ENCODE peak calls at places on chromosomes 1 and 21, in five cellular contexts. A is HCT116, E is endodermal cell, G is adrenal gland, F is SK-N-SH. B is an unnamed sample. For H3K27me3, the result is how much of the 10 kb centered on the place peaks cover.

GRCh38 chr1:95118019-95118499 is 904 bp downstream of the TLCD4 start:
- DNase-seq in A (no peak), E (no peak), G (peak), F (no peak), B (no peak)

GRCh38 chr1:229661022-229661877 is 35.2 kb downstream of the URB2 start:
- DNase-seq in A (peak), E (peak), G (peak), F (peak), B (peak)

GRCh38 chr1:24502168-24503002 is at the start of gene RCAN3:
- DNase-seq in A (peak), E (peak), G (peak), F (peak), B (peak)

GRCh38 chr1:156652131-156652991 is 10.4 kb downstream of the BCAN start:
- DNase-seq in A (no peak), E (peak), G (peak), F (no peak), B (peak)

GRCh38 chr1:151511636-151512215 is 539 bp downstream of the CGN start:
- DNase-seq in A (no peak), E (peak), G (peak), F (peak), B (peak)

GRCh38 chr1:209202826-209203439 is 380.6 kb upstream of the CAMK1G start:
- DNase-seq in A (peak), E (peak), G (no peak), F (peak), B (peak)

GRCh38 chr1:202501281-202501680 is 152.8 kb downstream of the PPP1R12B start:
- DNase-seq in A (peak), E (no peak), G (no peak), F (peak), B (peak)

GRCh38 chr1:195345149-195345548 is 1263.1 kb downstream of the KCNT2 start:
- DNase-seq in A (peak), E (peak), G (no peak), F (no peak), B (no peak)

GRCh38 chr1:27589441-27589840 is 14.5 kb downstream of the AHDC1 start:
- DNase-seq in A (no peak), E (no peak), G (no peak), F (peak), B (no peak)

GRCh38 chr21:41350436-41351155 is 11.2 kb upstream of the MX2 start:
- DNase-seq in A (no peak), E (no peak), G (no peak), F (no peak), B (no peak)

GRCh38 chr21:31624961-31625491 is 34.5 kb upstream of the SOD1 start:
- DNase-seq in A (no peak), E (peak), G (no peak), F (no peak), B (no peak)

GRCh38 chr1:17351047-17351446 is 20.9 kb upstream of the PADI6 start:
- DNase-seq in A (no peak), E (no peak), G (no peak), F (no peak), B (no peak)

GRCh38 chr1:244048566-244049141 is 2.4 kb upstream of the ZBTB18 start:
- DNase-seq in A (no peak), E (peak), G (peak), F (no peak), B (no peak)

GRCh38 chr21:15282666-15283065 is 217.9 kb upstream of the NRIP1 start:
- DNase-seq in A (no peak), E (no peak), G (no peak), F (no peak), B (no peak)

GRCh38 chr1:58290685-58291372 is 255.7 kb downstream of the OMA1 start:
- DNase-seq in A (no peak), E (peak), G (peak), F (no peak), B (peak)

GRCh38 chr21:23223882-23224281 is 2225.7 kb downstream of the NCAM2 start:
- DNase-seq in A (no peak), E (no peak), G (no peak), F (no peak), B (peak)

GRCh38 chr1:156284762-156285161 is 637 bp downstream of the TMEM79 start:
- DNase-seq in A (no peak), E (no peak), G (no peak), F (no peak), B (no peak)

GRCh38 chr1:46134660-46135331 is 2.4 kb upstream of the PIK3R3 start:
- DNase-seq in A (no peak), E (no peak), G (peak), F (no peak), B (peak)

GRCh38 chr1:208559597-208559996 is 315.4 kb upstream of the PLXNA2 start:
- DNase-seq in A (no peak), E (no peak), G (no peak), F (no peak), B (no peak)

GRCh38 chr1:179079113-179079761 is 2.6 kb upstream of the TOR3A start:
- DNase-seq in A (peak), E (peak), G (peak), F (peak), B (peak)

GRCh38 chr1:193516755-193517388 is 330.5 kb upstream of the B3GALT2 start:
- DNase-seq in A (no peak), E (no peak), G (no peak), F (no peak), B (no peak)

GRCh38 chr1:220170836-220171526 is 77.0 kb downstream of the IARS2 start:
- DNase-seq in A (no peak), E (no peak), G (no peak), F (no peak), B (no peak)

GRCh38 chr1:53731201-53731600 is 7.8 kb downstream of the GLIS1 start:
- DNase-seq in A (no peak), E (no peak), G (no peak), F (no peak), B (no peak)

GRCh38 chr1:53731779-53732305 is 7.1 kb downstream of the GLIS1 start:
- DNase-seq in A (no peak), E (no peak), G (no peak), F (no peak), B (no peak)

GRCh38 chr1:53732912-53733317 is 6.0 kb downstream of the GLIS1 start:
- DNase-seq in A (no peak), E (no peak), G (no peak), F (no peak), B (no peak)

GRCh38 chr1:53733447-53733931 is 5.5 kb downstream of the GLIS1 start:
- DNase-seq in A (no peak), E (no peak), G (no peak), F (no peak), B (no peak)

DNA sequence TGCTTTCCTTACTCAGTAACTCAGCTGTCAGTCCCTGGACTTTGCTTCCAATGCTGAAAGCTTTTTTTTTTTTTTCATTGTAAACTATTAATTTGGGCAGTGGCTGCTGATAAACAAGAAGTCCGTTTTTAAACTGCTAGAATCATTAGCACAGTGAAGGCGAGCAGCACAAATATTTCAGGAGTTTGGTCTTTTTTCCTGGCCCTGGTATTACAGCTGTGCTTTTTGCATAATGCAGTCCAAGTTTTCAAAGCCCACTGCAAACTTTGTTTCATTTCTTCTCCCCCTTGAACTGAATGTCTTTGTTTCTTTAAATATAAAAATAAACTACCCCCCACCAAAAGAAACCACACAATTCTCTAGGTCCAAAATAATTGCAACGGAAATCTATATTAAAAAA is 6.6 kb downstream of the GLIS1 start:
- DNase-seq in A (no peak), E (no peak), G (no peak), F (no peak), B (no peak)
- H3K27me3 ChIP-seq in A (under half), E (under half), G (under half), F (under half), B (under half)

GRCh38 chr1:201400257-201401230 is 1.4 kb upstream of the LAD1 start:
- DNase-seq in A (no peak), E (no peak), G (no peak), F (no peak), B (no peak)

GRCh38 chr1:201401700-201402099 is 2.6 kb upstream of the LAD1 start:
- DNase-seq in A (no peak), E (no peak), G (no peak), F (no peak), B (no peak)

GRCh38 chr1:201399018-201399351 is at the start of gene LAD1:
- DNase-seq in A (no peak), E (no peak), G (no peak), F (no peak), B (no peak)

GRCh38 chr1:201397675-201398074 is 1.4 kb downstream of the LAD1 start:
- DNase-seq in A (no peak), E (no peak), G (no peak), F (no peak), B (no peak)

DNA sequence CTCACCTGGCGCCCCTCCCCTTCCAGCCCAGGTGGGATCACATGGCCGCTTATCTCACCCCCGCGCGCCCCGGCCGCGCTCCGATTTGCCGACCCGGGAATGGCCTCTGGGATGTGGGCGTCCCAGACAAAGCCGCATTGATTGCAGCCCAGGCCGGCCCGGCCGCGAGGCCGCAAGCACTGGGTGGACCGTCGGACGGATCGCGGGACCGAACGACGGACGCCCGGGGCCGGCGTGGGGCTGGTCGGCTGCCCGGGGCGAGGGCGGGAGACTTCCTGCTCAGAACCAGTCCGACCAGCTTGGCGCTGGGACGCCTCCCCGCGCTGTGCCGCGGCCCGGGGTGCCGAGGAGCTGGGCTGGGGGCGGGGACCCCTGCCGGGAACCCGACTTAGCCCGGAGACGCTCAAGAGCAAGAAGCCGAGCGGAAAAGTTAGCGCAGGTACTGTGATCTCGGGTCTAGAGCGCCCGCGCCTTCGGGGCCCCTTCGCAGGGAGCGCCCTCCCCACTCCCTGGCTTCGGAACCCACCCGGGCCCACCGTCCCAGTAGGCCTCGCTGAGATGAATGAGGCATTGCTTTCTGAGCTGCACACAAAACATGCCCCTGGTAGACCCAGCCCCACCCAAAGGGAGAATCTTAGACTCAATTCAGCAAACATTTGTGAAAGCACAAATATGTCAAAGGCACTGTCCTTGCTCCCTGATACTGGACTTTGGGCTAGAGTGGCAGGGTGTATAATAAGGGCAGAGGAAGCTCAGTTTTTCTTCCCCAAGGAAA is 415 bp upstream of the LAD1 start:
- DNase-seq in A (peak), E (peak), G (no peak), F (no peak), B (no peak)
- H3K4me3 ChIP-seq in A (peak), E (peak), G (no peak), F (no peak), B (no peak)

DNA sequence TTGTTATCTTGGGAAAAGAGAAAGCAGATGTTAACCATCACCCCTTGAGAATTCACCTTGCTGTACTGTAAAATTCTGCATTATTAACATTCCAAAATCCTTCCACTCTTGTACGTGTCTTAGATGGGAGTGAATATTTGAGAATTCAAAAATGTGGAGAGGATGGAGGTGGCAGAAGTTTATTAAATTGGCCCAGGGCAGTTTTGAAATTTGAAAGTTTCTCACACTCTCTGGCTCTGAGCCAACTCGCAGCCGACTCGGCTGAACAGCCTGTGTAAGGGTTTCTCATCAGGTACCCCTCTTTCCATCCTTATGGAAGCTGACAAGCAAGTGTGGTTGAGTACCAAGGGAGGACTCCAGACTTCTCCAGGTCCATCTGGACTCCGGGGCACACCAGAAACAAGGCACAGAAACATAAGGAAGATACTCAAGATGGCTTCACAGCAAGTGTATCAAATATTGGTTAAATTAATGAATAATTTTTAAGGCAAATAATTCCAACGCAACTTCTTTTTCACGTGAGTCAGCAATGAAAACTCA is 45.1 kb downstream of the RRAGC start:
- DNase-seq in A (no peak), E (no peak), G (no peak), F (no peak), B (no peak)
- H3K27me3 ChIP-seq in A (under half), E (half or more), G (half or more), F (half or more), B (half or more)

GRCh38 chr1:169486281-169486904 is 649 bp upstream of the SLC19A2 start:
- DNase-seq in A (no peak), E (no peak), G (peak), F (no peak), B (peak)

GRCh38 chr1:169487561-169487960 is 1.8 kb upstream of the SLC19A2 start:
- DNase-seq in A (no peak), E (no peak), G (no peak), F (no peak), B (no peak)

GRCh38 chr1:169488157-169488556 is 2.4 kb upstream of the SLC19A2 start:
- DNase-seq in A (no peak), E (no peak), G (no peak), F (no peak), B (no peak)

GRCh38 chr1:169485427-169486280 is at the start of gene SLC19A2:
- DNase-seq in A (peak), E (peak), G (peak), F (peak), B (peak)

GRCh38 chr1:169487153-169487552 is 1.4 kb upstream of the SLC19A2 start:
- DNase-seq in A (no peak), E (no peak), G (no peak), F (no peak), B (no peak)
- H3K4me3 ChIP-seq in A (no peak), E (peak), G (no peak), F (no peak), B (no peak)